ENCODE peak calls at places on chromosomes 6 and 20, in six cellular contexts. V, M, L, Q, X and C are unnamed samples. For H3K36me3 and H3K27me3, the result is how much of the 10 kb centered on the place peaks cover.

GRCh38 chr20:14553774-14554524 is 216.5 kb upstream of the FLRT3 start:
- DNase-seq in V (no peak), L (no peak), X (no peak), Q (no peak), M (no peak), C (no peak)

GRCh38 chr6:100663219-100663863 is 198.6 kb upstream of the SIM1 start:
- DNase-seq in V (no peak), X (no peak), L (no peak), Q (no peak), M (no peak), C (no peak)

GRCh38 chr6:113246186-113246585 is 611.0 kb upstream of the MARCKS start:
- DNase-seq in Q (no peak), V (no peak), M (no peak), X (no peak), L (no peak), C (no peak)

GRCh38 chr6:36326351-36326995 is 10.2 kb downstream of the BNIP5 start:
- DNase-seq in X (no peak), Q (no peak), L (peak), M (no peak), V (no peak), C (no peak)

GRCh38 chr6:159959165-159959975 is 9.5 kb upstream of the IGF2R start:
- DNase-seq in X (no peak), Q (no peak), L (no peak), V (no peak), M (no peak), C (no peak)

GRCh38 chr6:154895841-154896240 is 99.3 kb upstream of the TIAM2 start:
- DNase-seq in M (no peak), L (no peak), X (no peak), Q (no peak), V (no peak), C (no peak)

GRCh38 chr6:147015674-147016073 is 188.5 kb upstream of the STXBP5 start:
- DNase-seq in L (no peak), Q (no peak), X (no peak), M (no peak), V (no peak), C (no peak)

GRCh38 chr6:166772518-166772917 is 145.5 kb upstream of the RPS6KA2 start:
- DNase-seq in V (peak), X (no peak), Q (no peak), L (no peak), M (no peak), C (peak)

GRCh38 chr6:89612121-89612520 is 26.4 kb downstream of the LYRM2 start:
- DNase-seq in L (peak), Q (no peak), V (no peak), M (no peak), X (no peak), C (peak)

GRCh38 chr6:11143394-11144371 is 32.2 kb upstream of the ERVFRD-1 start:
- DNase-seq in X (peak), Q (no peak), V (no peak), M (peak), L (no peak), C (no peak)

GRCh38 chr6:153670403-153671026 is 368.5 kb upstream of the OPRM1 start:
- DNase-seq in X (no peak), V (no peak), M (no peak), Q (no peak), L (no peak), C (no peak)

GRCh38 chr6:76682842-76683241 is 610.4 kb upstream of the IMPG1 start:
- DNase-seq in M (no peak), V (no peak), L (peak), X (no peak), Q (no peak), C (no peak)

GRCh38 chr6:107607109-107607508 is 117.2 kb downstream of the SOBP start:
- DNase-seq in X (no peak), Q (no peak), V (no peak), L (no peak), M (no peak), C (no peak)

GRCh38 chr6:20400476-20401402 is 940 bp upstream of the E2F3 start:
- DNase-seq in X (no peak), M (peak), L (peak), V (no peak), Q (peak), C (peak)

GRCh38 chr20:18613553-18613952 is 25.7 kb downstream of the DTD1 start:
- DNase-seq in Q (no peak), M (no peak), X (no peak), V (no peak), L (no peak), C (no peak)

GRCh38 chr6:120935908-120936307 is 398.4 kb downstream of the TBC1D32 start:
- DNase-seq in L (no peak), M (no peak), Q (no peak), X (no peak), V (no peak), C (no peak)

GRCh38 chr20:37344506-37345338 is 1.2 kb upstream of the SRC start:
- DNase-seq in X (peak), V (no peak), Q (no peak), L (no peak), M (peak), C (peak)

GRCh38 chr20:64108731-64109389 is 1.5 kb upstream of the NPBWR2 start:
- DNase-seq in Q (no peak), L (no peak), M (no peak), V (no peak), X (peak), C (no peak)

GRCh38 chr6:89045585-89045984 is 35.0 kb upstream of the PNRC1 start:
- DNase-seq in V (no peak), X (no peak), Q (no peak), L (no peak), M (no peak), C (no peak)

GRCh38 chr20:41095110-41095969 is 42.0 kb upstream of the PLCG1 start:
- DNase-seq in L (peak), V (no peak), X (peak), Q (peak), M (peak), C (peak)

GRCh38 chr20:779771-780170 is 11.5 kb upstream of the SLC52A3 start:
- DNase-seq in M (no peak), Q (no peak), L (no peak), X (peak), V (no peak), C (no peak)

GRCh38 chr6:112030965-112031660 is 22.8 kb upstream of the CCN6 start:
- DNase-seq in V (no peak), L (no peak), Q (no peak), M (no peak), X (no peak), C (no peak)

GRCh38 chr6:43773981-43774775 is 4.2 kb downstream of the VEGFA start:
- DNase-seq in V (no peak), Q (no peak), M (no peak), L (no peak), X (no peak), C (no peak)
- H3K4me3 ChIP-seq in V (peak), Q (peak), M (no peak), L (peak), X (peak), C (no peak)

GRCh38 chr20:6039766-6040165 is 14.1 kb downstream of the LRRN4 start:
- DNase-seq in Q (no peak), X (no peak), V (no peak), L (no peak), M (no peak), C (no peak)
- H3K36me3 ChIP-seq in Q (under half), X (half or more), V (under half), L (under half), M (under half), C (under half)

GRCh38 chr6:34108159-34108558 is 37.7 kb downstream of the GRM4 start:
- DNase-seq in Q (no peak), M (no peak), L (no peak), V (no peak), X (no peak), C (no peak)
- H3K27me3 ChIP-seq in Q (under half), M (under half), L (under half), V (under half), X (under half), C (under half)

GRCh38 chr6:37821449-37821848 is 1.9 kb downstream of the ZFAND3 start:
- DNase-seq in X (no peak), L (no peak), Q (no peak), M (no peak), V (no peak), C (no peak)
- H3K4me3 ChIP-seq in X (peak), L (peak), Q (peak), M (no peak), V (no peak), C (no peak)

GRCh38 chr6:148404456-148405022 is 61.9 kb downstream of the SASH1 start:
- DNase-seq in V (no peak), X (no peak), M (no peak), L (peak), Q (no peak), C (peak)
- H3K36me3 ChIP-seq in V (under half), X (under half), M (under half), L (under half), Q (under half), C (under half)

GRCh38 chr6:30356519-30356918 is 11.6 kb downstream of the RPP21 start:
- DNase-seq in M (no peak), X (no peak), V (no peak), Q (no peak), L (no peak), C (no peak)
- H3K27me3 ChIP-seq in M (under half), X (under half), V (under half), Q (under half), L (under half), C (under half)

GRCh38 chr6:132731086-132731485 is 17.2 kb upstream of the VNN1 start:
- DNase-seq in Q (no peak), X (no peak), L (no peak), V (no peak), M (no peak), C (no peak)
- H3K4me3 ChIP-seq in Q (no peak), X (no peak), L (no peak), V (no peak), M (no peak), C (no peak)